ENCODE peak calls at places on chromosomes 5 and 9, in four cellular contexts. U is NCI-H1436, P is D341Med, W is M059J. H is an unnamed sample.

GRCh38 chr9:88215181-88216131 is 77.2 kb upstream of the SPATA31C2 start:
- DNase-seq in U (no peak), P (no peak), W (no peak), H (no peak)

GRCh38 chr9:111118256-111118950 is 80.1 kb upstream of the LPAR1 start:
- DNase-seq in U (no peak), P (no peak), W (peak; percentile 76), H (no peak)

GRCh38 chr5:16976625-16977008 is 40.5 kb upstream of the MYO10 start:
- DNase-seq in U (no peak), P (no peak), W (no peak), H (no peak)

GRCh38 chr9:124809211-124809610 is 32.3 kb downstream of the OLFML2A start:
- DNase-seq in U (no peak), P (no peak), W (no peak), H (no peak)

GRCh38 chr5:64939772-64940510 is 171.2 kb downstream of the CWC27 start:
- DNase-seq in U (no peak), P (no peak), W (no peak), H (peak; percentile 8)

GRCh38 chr9:134852906-134853654 is 27.5 kb upstream of the FCN2 start:
- DNase-seq in U (no peak), P (no peak), W (no peak), H (no peak)

GRCh38 chr9:71929223-71929622 is 17.8 kb downstream of the C9orf85 start:
- DNase-seq in U (no peak), P (no peak), W (peak; percentile 34), H (no peak)

GRCh38 chr5:170293273-170293672 is 4.3 kb downstream of the LCP2 start:
- DNase-seq in U (no peak), P (no peak), W (no peak), H (no peak)

GRCh38 chr5:2017540-2018389 is 135.0 kb upstream of the IRX4 start:
- DNase-seq in U (no peak), P (no peak), W (peak; percentile 4), H (peak; percentile 42)

GRCh38 chr5:137778772-137779564 is 24.8 kb upstream of the HNRNPA0 start:
- DNase-seq in U (peak; percentile 5), P (peak; percentile 38), W (peak; percentile 60), H (peak; percentile 34)

GRCh38 chr5:118224546-118224945 is 763.8 kb downstream of the DTWD2 start:
- DNase-seq in U (no peak), P (no peak), W (no peak), H (no peak)

GRCh38 chr9:21811914-21812313 is 9.5 kb downstream of the MTAP start:
- DNase-seq in U (no peak), P (no peak), W (no peak), H (no peak)

GRCh38 chr9:5269249-5269715 is 35.2 kb downstream of the RLN2 start:
- DNase-seq in U (no peak), P (no peak), W (peak; percentile 93), H (no peak)

GRCh38 chr9:16125637-16126036 is 572.8 kb downstream of the CCDC171 start:
- DNase-seq in U (no peak), P (no peak), W (no peak), H (no peak)

GRCh38 chr5:57249251-57249874 is 75.5 kb downstream of the GPBP1 start:
- DNase-seq in U (no peak), P (no peak), W (no peak), H (no peak)

GRCh38 chr5:103645816-103646215 is 83.2 kb upstream of the NUDT12 start:
- DNase-seq in U (no peak), P (no peak), W (no peak), H (no peak)

GRCh38 chr5:111478266-111478665 is 34.1 kb downstream of the STARD4 start:
- DNase-seq in U (peak; percentile 30), P (no peak), W (peak; percentile 13), H (no peak)

GRCh38 chr5:114857951-114858401 is 311.7 kb downstream of the TRIM36 start:
- DNase-seq in U (no peak), P (no peak), W (peak; percentile 15), H (no peak)

GRCh38 chr9:94173632-94174031 is 85.5 kb upstream of the ZNF169 start:
- DNase-seq in U (no peak), P (no peak), W (no peak), H (no peak)

GRCh38 chr9:4490705-4491620 is 695 bp downstream of the SLC1A1 start:
- DNase-seq in U (no peak), P (peak; percentile 51), W (peak; percentile 34), H (no peak)

GRCh38 chr5:76690704-76691469 is 25.0 kb upstream of the F2R start:
- DNase-seq in U (no peak), P (no peak), W (peak; percentile 71), H (no peak)

GRCh38 chr5:132655821-132656773 is 1.9 kb upstream of the IL13 start:
- DNase-seq in U (peak; percentile 15), P (no peak), W (peak; percentile 12), H (no peak)

GRCh38 chr9:81382281-81382680 is 307.1 kb downstream of the TLE1 start:
- DNase-seq in U (no peak), P (no peak), W (no peak), H (no peak)

GRCh38 chr5:151219138-151219537 is 4.8 kb downstream of the CCDC69 start:
- DNase-seq in U (no peak), P (no peak), W (no peak), H (no peak)

GRCh38 chr9:112380771-112381181 is 868 bp downstream of the HSDL2 start:
- DNase-seq in U (no peak), P (no peak), W (peak; percentile 19), H (no peak)

GRCh38 chr5:60540855-60541805 is 158.8 kb downstream of the DEPDC1B start:
- DNase-seq in U (no peak), P (no peak), W (peak; percentile 39), H (no peak)

GRCh38 chr9:110049699-110050450 is 158.1 kb downstream of the C9orf152 start:
- DNase-seq in U (no peak), P (peak; percentile 59), W (peak; percentile 66), H (peak; percentile 40)

GRCh38 chr5:177997319-177997670 is 1.3 kb upstream of the PROP1 start:
- DNase-seq in U (no peak), P (no peak), W (peak; percentile 13), H (no peak)